ENCODE peak calls at places on chromosome 22, in four cellular contexts. One of them, this sample, is unnamed. For H3K4me1, the result is how much of the 10 kb centered on the place peaks cover.

GRCh38 chr22:41948142-41948541 is 1.2 kb upstream of the CENPM start:
- DNase-seq in esophagus muscularis mucosa: no peak
- DNase-seq in prostate gland: no peak
- DNase-seq in GM23338: no peak
- DNase-seq in this sample: no peak

GRCh38 chr22:24284747-24285203 is 14.1 kb downstream of the SPECC1L start:
- DNase-seq in prostate gland: no peak
- DNase-seq in esophagus muscularis mucosa: no peak
- DNase-seq in GM23338: no peak
- DNase-seq in this sample: no peak

GRCh38 chr22:42680648-42681047 is 31.5 kb upstream of the CYB5R3 start:
- DNase-seq in esophagus muscularis mucosa: no peak
- DNase-seq in GM23338: no peak
- DNase-seq in prostate gland: no peak
- DNase-seq in this sample: no peak

GRCh38 chr22:32584650-32585049 is 110.0 kb downstream of the FBXO7 start:
- DNase-seq in GM23338: no peak
- DNase-seq in prostate gland: no peak
- DNase-seq in esophagus muscularis mucosa: no peak
- DNase-seq in this sample: peak

GRCh38 chr22:41290262-41291221 is 4.6 kb upstream of the RANGAP1 start:
- DNase-seq in prostate gland: no peak
- DNase-seq in esophagus muscularis mucosa: no peak
- DNase-seq in GM23338: peak
- DNase-seq in this sample: no peak

GRCh38 chr22:32511274-32511673 is 36.7 kb downstream of the FBXO7 start:
- DNase-seq in GM23338: no peak
- DNase-seq in esophagus muscularis mucosa: no peak
- DNase-seq in prostate gland: no peak
- DNase-seq in this sample: no peak

GRCh38 chr22:23781065-23781464 is 5.7 kb upstream of the SMARCB1 start:
- DNase-seq in esophagus muscularis mucosa: no peak
- DNase-seq in GM23338: no peak
- DNase-seq in prostate gland: no peak
- DNase-seq in this sample: no peak

GRCh38 chr22:42919199-42919598 is 62.1 kb upstream of the ARFGAP3 start:
- DNase-seq in GM23338: no peak
- DNase-seq in esophagus muscularis mucosa: no peak
- DNase-seq in prostate gland: no peak
- DNase-seq in this sample: peak

GRCh38 chr22:45112136-45112879 is 51.4 kb upstream of the NUP50 start:
- DNase-seq in prostate gland: no peak
- DNase-seq in GM23338: no peak
- DNase-seq in esophagus muscularis mucosa: no peak
- DNase-seq in this sample: no peak

GRCh38 chr22:38467438-38467903 is 425 bp upstream of the KDELR3 start:
- DNase-seq in esophagus muscularis mucosa: no peak
- DNase-seq in GM23338: peak
- DNase-seq in prostate gland: no peak
- DNase-seq in this sample: no peak

GRCh38 chr22:17922925-17923898 is 101.1 kb downstream of the MICAL3 start:
- DNase-seq in prostate gland: no peak
- DNase-seq in esophagus muscularis mucosa: no peak
- DNase-seq in GM23338: no peak
- DNase-seq in this sample: no peak

GRCh38 chr22:41939981-41940852 is 6.7 kb downstream of the CENPM start:
- DNase-seq in prostate gland: peak
- DNase-seq in GM23338: peak
- DNase-seq in esophagus muscularis mucosa: no peak
- DNase-seq in this sample: no peak

GRCh38 chr22:24184057-24184798 is 2.9 kb downstream of the SUSD2 start:
- DNase-seq in GM23338: no peak
- DNase-seq in esophagus muscularis mucosa: no peak
- DNase-seq in prostate gland: no peak
- DNase-seq in this sample: peak

GRCh38 chr22:35749808-35750207 is 32.1 kb downstream of the APOL5 start:
- DNase-seq in esophagus muscularis mucosa: no peak
- DNase-seq in GM23338: no peak
- DNase-seq in prostate gland: no peak
- DNase-seq in this sample: no peak

GRCh38 chr22:44400763-44401060 is 88.0 kb upstream of the SHISAL1 start:
- DNase-seq in GM23338: no peak
- DNase-seq in esophagus muscularis mucosa: no peak
- DNase-seq in prostate gland: no peak
- DNase-seq in this sample: peak

GRCh38 chr22:38347181-38347943 is 30.1 kb upstream of the CSNK1E start:
- DNase-seq in esophagus muscularis mucosa: peak
- DNase-seq in prostate gland: no peak
- DNase-seq in GM23338: no peak
- DNase-seq in this sample: peak

GRCh38 chr22:29387921-29388758 is at the start of gene AP1B1:
- DNase-seq in esophagus muscularis mucosa: peak
- DNase-seq in prostate gland: peak
- DNase-seq in GM23338: peak
- DNase-seq in this sample: peak

GRCh38 chr22:49255741-49256318 is 571.8 kb downstream of the BRD1 start:
- DNase-seq in GM23338: no peak
- DNase-seq in prostate gland: no peak
- DNase-seq in esophagus muscularis mucosa: no peak
- DNase-seq in this sample: no peak

GRCh38 chr22:49255154-49255553 is 572.5 kb downstream of the BRD1 start:
- DNase-seq in prostate gland: no peak
- DNase-seq in esophagus muscularis mucosa: no peak
- DNase-seq in GM23338: no peak
- DNase-seq in this sample: no peak

GRCh38 chr22:49247194-49247924 is 580.3 kb downstream of the BRD1 start:
- DNase-seq in esophagus muscularis mucosa: no peak
- DNase-seq in GM23338: no peak
- DNase-seq in prostate gland: no peak
- DNase-seq in this sample: no peak

GRCh38 chr22:49253656-49254055 is 574.0 kb downstream of the BRD1 start:
- DNase-seq in GM23338: no peak
- DNase-seq in esophagus muscularis mucosa: no peak
- DNase-seq in prostate gland: no peak
- DNase-seq in this sample: no peak

GRCh38 chr22:49251371-49251770 is 576.3 kb downstream of the BRD1 start:
- DNase-seq in esophagus muscularis mucosa: no peak
- DNase-seq in GM23338: no peak
- DNase-seq in prostate gland: no peak
- DNase-seq in this sample: no peak
- H3K4me3 ChIP-seq in esophagus muscularis mucosa: no peak
- H3K4me3 ChIP-seq in GM23338: no peak
- H3K4me3 ChIP-seq in prostate gland: no peak
- H3K4me3 ChIP-seq in this sample: no peak

GRCh38 chr22:31346255-31346732 is at the start of gene PATZ1:
- DNase-seq in prostate gland: peak
- DNase-seq in GM23338: peak
- DNase-seq in esophagus muscularis mucosa: no peak
- DNase-seq in this sample: peak
- H3K4me1 ChIP-seq in prostate gland: under half
- H3K4me1 ChIP-seq in GM23338: under half
- H3K4me1 ChIP-seq in esophagus muscularis mucosa: under half
- H3K4me1 ChIP-seq in this sample: half or more

GRCh38 chr22:50216684-50217520 is 16.1 kb downstream of the SELENOO start:
- DNase-seq in GM23338: no peak
- DNase-seq in prostate gland: no peak
- DNase-seq in esophagus muscularis mucosa: no peak
- DNase-seq in this sample: peak
- TF ChIP-seq POLR2AphosphoS5 in GM23338: no peak
- TF ChIP-seq POLR2AphosphoS5 in prostate gland: no peak
- TF ChIP-seq POLR2AphosphoS5 in esophagus muscularis mucosa: no peak
- TF ChIP-seq POLR2AphosphoS5 in this sample: no peak

GRCh38 chr22:19641983-19642451 is 72.3 kb upstream of the SEPTIN5 start:
- DNase-seq in esophagus muscularis mucosa: no peak
- DNase-seq in GM23338: no peak
- DNase-seq in prostate gland: no peak
- DNase-seq in this sample: no peak

GRCh38 chr22:19643448-19644313 is 70.6 kb upstream of the SEPTIN5 start:
- DNase-seq in esophagus muscularis mucosa: no peak
- DNase-seq in prostate gland: no peak
- DNase-seq in GM23338: no peak
- DNase-seq in this sample: no peak

GRCh38 chr22:19640306-19640705 is 74.0 kb upstream of the SEPTIN5 start:
- DNase-seq in esophagus muscularis mucosa: no peak
- DNase-seq in GM23338: no peak
- DNase-seq in prostate gland: no peak
- DNase-seq in this sample: no peak

GRCh38 chr22:19639610-19640135 is 74.6 kb upstream of the SEPTIN5 start:
- DNase-seq in esophagus muscularis mucosa: no peak
- DNase-seq in GM23338: no peak
- DNase-seq in prostate gland: no peak
- DNase-seq in this sample: no peak

DNA sequence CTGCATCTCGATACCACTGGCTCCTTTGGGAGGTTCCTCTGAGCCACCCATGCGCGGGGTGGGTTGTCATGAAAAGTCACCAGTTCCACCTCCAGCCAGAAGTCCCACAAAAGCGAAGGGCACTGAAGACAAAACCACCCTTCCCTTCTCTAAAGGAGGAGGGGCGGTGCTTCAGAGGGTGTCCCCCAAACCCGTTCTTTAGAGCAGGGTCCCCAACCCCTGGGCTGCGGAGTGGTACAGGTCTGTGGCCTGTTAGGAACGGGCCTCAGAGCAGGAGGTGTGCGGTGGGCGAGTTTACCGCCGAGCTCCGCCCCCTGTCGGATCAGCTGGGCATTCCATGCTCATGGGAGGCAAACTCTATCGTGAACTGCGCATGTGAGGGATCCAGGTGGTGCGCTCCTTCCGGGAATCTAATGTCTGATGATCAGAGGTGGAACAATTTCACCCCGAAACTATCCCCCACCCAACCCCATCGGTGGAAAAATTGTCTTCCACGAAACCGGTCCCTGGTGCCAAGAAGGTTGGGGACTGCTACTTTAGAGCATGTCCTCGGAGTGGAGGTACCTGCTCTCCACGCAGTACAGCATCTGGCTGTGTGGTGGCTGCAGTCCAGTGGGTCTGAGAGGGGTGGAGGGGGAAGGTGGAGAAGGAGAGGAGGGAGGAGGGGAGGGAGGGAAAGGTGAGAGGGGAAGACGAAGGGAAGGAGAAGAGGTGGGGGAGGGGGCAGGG is 72.9 kb upstream of the SEPTIN5 start:
- DNase-seq in prostate gland: no peak
- DNase-seq in GM23338: peak
- DNase-seq in esophagus muscularis mucosa: no peak
- DNase-seq in this sample: no peak
- H3K4me3 ChIP-seq in prostate gland: no peak
- H3K4me3 ChIP-seq in GM23338: peak
- H3K4me3 ChIP-seq in esophagus muscularis mucosa: no peak
- H3K4me3 ChIP-seq in this sample: no peak

GRCh38 chr22:27941143-27941542 is 22.1 kb upstream of the PITPNB start:
- DNase-seq in esophagus muscularis mucosa: no peak
- DNase-seq in prostate gland: no peak
- DNase-seq in GM23338: no peak
- DNase-seq in this sample: no peak
- H3K4me1 ChIP-seq in esophagus muscularis mucosa: under half
- H3K4me1 ChIP-seq in prostate gland: under half
- H3K4me1 ChIP-seq in GM23338: under half
- H3K4me1 ChIP-seq in this sample: under half